ENCODE peak calls at places on chromosomes 11 and 22, in six cellular contexts. I is CD4-positive, alpha-beta T cell; C is mammary epithelial cell; T is fibroblast of pulmonary artery; B is heart left ventricle; U is tibial artery. H is an unnamed sample.

GRCh38 chr11:92653448-92653847 is 316.0 kb upstream of the MTNR1B start:
- DNase-seq in B (no peak), I (no peak), T (no peak), C (no peak), U (no peak), H (no peak)

GRCh38 chr11:65894034-65894591 is 3.6 kb downstream of the CCDC85B start:
- DNase-seq in B (peak), T (no peak), C (no peak), I (no peak), U (peak), H (no peak)

GRCh38 chr11:69515271-69516245 is 34.1 kb downstream of the LINC01488 start:
- DNase-seq in T (no peak), B (no peak), I (no peak), C (no peak), U (no peak), H (no peak)

GRCh38 chr11:62656801-62657429 is 3.8 kb upstream of the INTS5 start:
- DNase-seq in C (no peak), T (peak), U (no peak), I (no peak), B (no peak), H (no peak)

GRCh38 chr11:69442807-69443137 is 38.7 kb upstream of the LINC01488 start:
- DNase-seq in I (no peak), B (peak), T (no peak), U (peak), C (no peak), H (no peak)

GRCh38 chr22:47377926-47378560 is 615.6 kb downstream of the TBC1D22A start:
- DNase-seq in U (no peak), B (peak), I (no peak), C (no peak), T (no peak), H (no peak)

GRCh38 chr11:94002226-94002625 is 18.9 kb upstream of the HEPHL1 start:
- DNase-seq in T (no peak), B (no peak), U (no peak), I (no peak), C (peak), H (no peak)

GRCh38 chr11:131692961-131693360 is 322.5 kb downstream of the NTM start:
- DNase-seq in B (no peak), I (no peak), T (no peak), C (no peak), U (no peak), H (no peak)

GRCh38 chr11:78659326-78660319 is 85.0 kb upstream of the NARS2 start:
- DNase-seq in C (peak), T (no peak), I (no peak), B (no peak), U (peak), H (no peak)

DNA sequence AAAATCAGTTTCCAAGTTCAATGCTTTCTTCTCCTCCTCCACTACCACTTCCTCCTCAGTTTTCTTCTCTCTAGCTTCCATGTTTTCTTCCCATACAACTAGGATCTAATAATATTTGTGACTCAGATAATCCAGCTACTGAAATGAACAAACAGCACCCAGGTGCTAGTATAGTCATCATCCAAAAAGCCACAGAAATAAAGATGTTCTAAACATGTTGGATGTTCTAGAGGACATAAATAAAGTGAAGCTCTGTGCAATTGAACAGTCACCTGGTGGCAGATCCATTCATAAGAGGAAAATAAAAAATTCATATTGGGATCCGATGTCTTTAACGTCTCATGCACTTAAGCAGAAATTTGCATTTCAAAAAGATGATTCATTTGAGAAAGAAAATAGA is 142.8 kb downstream of the ENTHD1 start:
- DNase-seq in B (no peak), U (no peak), T (no peak), I (no peak), C (no peak), H (no peak)
- TF ChIP-seq CTCF in B (no peak), U (no peak), T (no peak), I (no peak), C (no peak), H (no peak)

GRCh38 chr11:120229451-120230424 is 10.2 kb upstream of the POU2F3 start:
- DNase-seq in B (no peak), C (no peak), I (no peak), T (peak), U (no peak), H (no peak)

GRCh38 chr11:120226714-120227113 is 13.2 kb upstream of the POU2F3 start:
- DNase-seq in U (no peak), I (no peak), C (no peak), B (peak), T (no peak), H (no peak)

GRCh38 chr11:120230433-120231071 is 9.4 kb upstream of the POU2F3 start:
- DNase-seq in C (no peak), B (no peak), U (no peak), T (no peak), I (no peak), H (no peak)

GRCh38 chr11:120227228-120227852 is 12.6 kb upstream of the POU2F3 start:
- DNase-seq in T (no peak), B (peak), C (no peak), I (no peak), U (no peak), H (no peak)

DNA sequence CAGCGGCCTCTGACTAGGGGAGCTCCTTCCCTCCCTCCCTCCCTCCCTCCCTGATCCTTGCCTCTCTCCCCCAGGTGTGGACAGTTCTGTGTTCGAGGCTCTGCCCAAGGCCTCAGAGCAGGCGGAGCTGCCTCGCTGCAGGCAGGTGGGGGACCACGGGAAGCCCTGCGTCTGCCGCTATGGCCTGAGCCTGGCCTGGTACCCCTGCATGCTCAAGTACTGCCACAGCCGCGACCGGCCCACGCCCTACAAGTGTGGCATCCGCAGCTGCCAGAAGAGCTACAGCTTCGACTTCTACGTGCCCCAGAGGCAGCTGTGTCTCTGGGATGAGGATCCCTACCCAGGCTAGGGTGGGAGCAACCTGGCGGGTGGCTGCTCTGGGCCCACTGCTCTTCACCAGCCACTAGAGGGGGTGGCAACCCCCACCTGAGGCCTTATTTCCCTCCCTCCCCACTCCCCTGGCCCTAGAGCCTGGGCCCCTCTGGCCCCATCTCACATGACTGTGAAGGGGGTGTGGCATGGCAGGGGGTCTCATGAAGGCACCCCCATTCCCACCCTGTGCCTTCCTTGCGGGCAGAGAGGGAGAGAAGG is 11.1 kb upstream of the POU2F3 start:
- DNase-seq in U (no peak), C (no peak), B (peak), T (no peak), I (no peak), H (no peak)
- TF ChIP-seq CTCF in U (no peak), C (no peak), B (no peak), T (peak), I (no peak), H (no peak)

DNA sequence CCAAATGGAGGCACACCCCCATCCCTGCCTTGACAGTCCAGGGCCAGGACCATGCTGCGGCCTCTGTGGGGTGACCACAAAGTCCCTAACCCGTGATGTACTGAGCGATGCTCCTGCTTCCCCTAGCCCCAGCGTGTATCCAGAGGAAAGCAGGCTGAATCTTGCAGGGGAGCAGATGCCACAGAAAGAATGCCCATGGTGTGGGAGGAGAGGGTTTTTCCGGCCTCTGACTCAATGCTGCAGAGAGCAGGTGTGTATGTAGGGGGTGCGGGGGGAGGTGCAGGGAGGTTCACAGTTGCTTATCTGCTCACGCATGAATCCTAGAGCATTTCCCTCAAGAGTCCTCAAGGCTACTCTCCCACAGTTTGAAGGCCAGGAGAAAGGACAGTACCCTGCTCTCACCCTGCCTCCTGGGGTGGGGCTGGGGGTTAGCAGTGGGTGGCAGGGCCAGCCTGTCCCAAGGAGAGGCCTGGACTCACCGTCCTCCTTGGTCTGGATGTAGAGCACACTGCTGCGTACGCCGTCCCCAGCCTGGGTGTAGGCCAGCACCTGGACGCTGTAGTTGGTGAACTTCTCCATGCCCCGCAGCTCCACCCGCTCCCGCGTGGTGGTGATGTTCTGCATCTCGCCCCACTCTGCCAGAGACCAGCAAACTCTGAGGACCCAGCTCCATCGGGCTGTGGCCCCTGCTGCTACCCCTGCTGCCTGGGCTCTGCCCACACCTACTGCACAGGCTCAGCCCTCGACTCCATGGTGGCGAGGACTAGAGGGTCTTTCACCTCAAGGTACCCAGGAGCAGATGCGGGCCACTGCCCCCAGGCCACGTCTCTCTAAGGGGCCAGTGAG is 130.8 kb downstream of the CEP164 start:
- DNase-seq in I (no peak), B (no peak), T (no peak), U (peak), C (peak), H (no peak)
- TF ChIP-seq CTCF in I (no peak), B (no peak), T (no peak), U (no peak), C (no peak), H (no peak)

DNA sequence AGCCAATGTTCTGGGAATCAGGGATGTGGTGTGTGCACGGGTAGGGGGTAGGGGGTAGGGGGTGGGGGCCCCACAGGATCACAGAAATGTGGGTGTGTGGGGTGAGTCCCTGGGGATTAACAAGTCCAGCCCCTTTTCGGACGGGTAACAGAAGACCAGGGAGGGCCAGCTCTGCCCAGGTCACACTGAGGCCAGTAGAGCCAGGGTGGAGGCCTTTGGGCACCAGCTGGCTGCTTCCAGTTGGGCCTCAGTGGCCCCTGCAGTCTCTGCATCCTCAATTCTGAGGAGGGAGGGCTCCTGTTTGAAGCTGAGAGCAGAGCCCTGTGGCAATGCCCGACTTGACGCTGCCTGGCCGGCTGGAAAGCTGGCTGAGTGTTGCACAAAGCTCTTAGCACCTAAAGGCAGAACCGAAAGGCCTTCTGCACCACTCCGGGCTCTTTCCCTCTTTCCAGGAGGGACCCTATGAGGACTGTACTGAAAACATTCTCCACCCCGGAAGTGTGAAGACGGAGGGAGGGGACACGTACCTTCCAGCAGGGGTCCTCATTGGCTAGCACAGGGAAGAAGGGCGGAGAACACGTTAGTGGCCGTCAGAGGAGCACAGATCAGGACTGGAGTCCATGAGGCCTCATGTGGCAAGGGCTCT is 120.4 kb downstream of the PHF21B start:
- DNase-seq in B (no peak), I (no peak), U (peak), T (no peak), C (no peak), H (no peak)
- TF ChIP-seq CTCF in B (no peak), I (no peak), U (no peak), T (no peak), C (no peak), H (no peak)

DNA sequence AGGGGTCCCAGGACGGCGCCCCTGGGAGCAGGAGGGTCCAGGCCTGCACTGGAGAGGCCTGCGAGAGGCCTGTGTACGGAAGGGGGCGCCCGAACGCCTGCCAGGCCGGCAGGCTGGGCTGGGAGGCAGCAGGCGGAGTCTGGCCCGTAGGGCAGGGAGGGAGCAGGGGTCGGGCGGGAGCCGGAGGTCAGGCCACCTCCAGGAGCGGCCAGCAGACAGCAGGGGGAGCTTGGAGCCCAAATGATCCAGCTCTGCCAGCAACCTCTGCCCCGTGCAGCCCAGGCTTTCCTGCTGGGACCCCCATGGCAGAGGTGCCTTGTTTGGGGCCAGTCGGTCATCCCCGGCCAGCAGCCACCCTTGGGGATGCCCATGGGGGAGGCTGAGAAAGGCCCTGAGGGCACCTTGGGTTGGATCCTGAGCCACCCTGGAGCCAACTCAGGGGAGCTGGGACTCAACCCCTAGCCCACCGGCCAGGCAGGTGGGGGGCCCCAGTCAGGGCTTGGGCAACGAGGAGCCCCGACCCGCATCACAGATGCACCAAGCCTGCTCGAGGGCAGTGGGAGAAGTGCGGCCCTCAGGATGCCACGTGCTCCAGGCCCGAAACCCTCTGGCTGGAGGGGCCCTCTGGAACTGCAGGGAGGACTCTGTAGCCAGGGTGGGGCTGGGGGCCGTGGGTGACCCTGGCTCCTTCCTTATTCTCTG is 9.6 kb upstream of the SYT8 start:
- DNase-seq in U (peak), C (no peak), I (no peak), B (peak), T (peak), H (no peak)
- TF ChIP-seq CTCF in U (peak), C (no peak), I (no peak), B (peak), T (peak), H (peak)

GRCh38 chr22:42365942-42366660 is 66.1 kb downstream of the NFAM1 start:
- DNase-seq in C (no peak), U (no peak), T (no peak), I (no peak), B (peak), H (no peak)

GRCh38 chr22:42365337-42365865 is 66.8 kb downstream of the NFAM1 start:
- DNase-seq in I (no peak), B (peak), T (no peak), C (no peak), U (no peak), H (no peak)

GRCh38 chr22:42367980-42368378 is 64.2 kb downstream of the NFAM1 start:
- DNase-seq in T (no peak), B (no peak), I (no peak), U (no peak), C (no peak), H (no peak)

GRCh38 chr22:42368379-42369249 is 63.6 kb downstream of the NFAM1 start:
- DNase-seq in B (no peak), T (no peak), U (peak), C (no peak), I (peak), H (no peak)

DNA sequence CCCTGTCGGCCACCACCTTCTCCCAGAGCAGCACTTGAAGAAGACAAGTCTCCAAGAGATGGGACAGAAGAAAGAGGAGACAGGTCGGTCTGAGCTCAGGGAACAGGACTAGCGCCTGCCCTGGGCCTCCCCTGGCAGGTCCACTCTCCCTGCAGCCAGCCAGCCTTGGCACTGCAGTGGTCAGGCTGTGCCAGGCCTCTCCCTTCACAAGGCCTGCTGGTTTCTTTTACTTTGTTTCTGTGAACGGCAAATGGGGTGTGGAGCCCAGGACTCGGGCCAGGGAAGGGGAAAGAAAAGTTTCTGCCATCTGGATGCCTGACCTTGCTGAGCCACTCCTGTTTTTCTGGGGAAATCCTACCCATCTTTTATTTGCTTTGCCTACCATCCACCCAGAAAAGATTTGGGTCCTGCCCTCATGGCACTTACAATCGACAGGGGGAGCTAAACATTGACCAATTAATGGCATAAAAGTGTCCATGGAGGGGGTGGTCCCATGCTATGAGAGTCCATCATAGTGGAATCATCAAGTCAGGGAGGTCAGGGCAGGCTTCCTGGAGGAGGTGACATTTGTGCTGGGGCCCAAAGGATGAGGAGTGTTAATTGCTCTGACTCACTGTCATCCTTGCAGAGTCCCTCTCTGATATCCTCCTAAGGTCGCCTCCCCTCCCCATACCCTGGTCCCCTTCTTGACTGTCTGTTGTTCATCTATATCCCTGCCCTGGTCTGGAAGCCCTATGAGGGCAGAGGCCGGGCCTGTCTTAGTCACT is 65.2 kb downstream of the NFAM1 start:
- DNase-seq in B (peak), U (peak), I (no peak), T (no peak), C (no peak), H (no peak)
- TF ChIP-seq CTCF in B (no peak), U (no peak), I (no peak), T (no peak), C (no peak), H (no peak)

DNA sequence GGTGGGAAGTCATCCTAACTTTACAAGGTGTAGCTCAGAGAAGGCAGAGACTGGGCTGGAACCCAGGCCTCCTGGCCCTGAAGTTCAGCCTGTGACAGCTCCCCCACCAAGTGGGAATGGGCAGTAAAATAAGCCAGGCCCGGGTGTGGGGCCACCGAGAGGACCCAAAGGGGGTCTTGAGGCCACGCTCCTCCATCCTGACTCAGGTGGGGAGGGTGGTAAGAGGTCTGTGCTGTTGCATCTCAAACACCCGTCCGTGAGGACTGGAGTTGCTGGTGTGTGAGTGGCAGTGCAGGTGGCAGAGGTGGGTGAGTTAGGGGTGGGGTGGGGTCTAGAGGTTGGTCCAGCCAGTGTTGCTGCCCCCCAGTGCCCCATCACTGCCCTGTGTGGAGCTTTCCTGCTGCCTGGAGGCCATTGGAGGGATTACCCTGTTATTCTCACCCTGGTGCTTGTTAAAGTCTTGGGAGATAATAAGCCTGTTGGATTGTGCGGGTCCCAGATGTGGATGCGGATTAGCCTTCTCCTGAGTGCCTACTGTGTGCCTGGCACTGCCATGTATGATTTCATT is 12.7 kb downstream of the SERPINH1 start:
- DNase-seq in C (no peak), B (no peak), T (no peak), I (no peak), U (no peak), H (no peak)
- TF ChIP-seq CTCF in C (peak), B (no peak), T (peak), I (no peak), U (peak), H (no peak)

GRCh38 chr11:2566223-2567025 is 121.6 kb downstream of the KCNQ1 start:
- DNase-seq in I (no peak), T (no peak), C (no peak), B (peak), U (peak), H (no peak)
- TF ChIP-seq CTCF in I (no peak), T (no peak), C (no peak), B (no peak), U (no peak), H (no peak)

DNA sequence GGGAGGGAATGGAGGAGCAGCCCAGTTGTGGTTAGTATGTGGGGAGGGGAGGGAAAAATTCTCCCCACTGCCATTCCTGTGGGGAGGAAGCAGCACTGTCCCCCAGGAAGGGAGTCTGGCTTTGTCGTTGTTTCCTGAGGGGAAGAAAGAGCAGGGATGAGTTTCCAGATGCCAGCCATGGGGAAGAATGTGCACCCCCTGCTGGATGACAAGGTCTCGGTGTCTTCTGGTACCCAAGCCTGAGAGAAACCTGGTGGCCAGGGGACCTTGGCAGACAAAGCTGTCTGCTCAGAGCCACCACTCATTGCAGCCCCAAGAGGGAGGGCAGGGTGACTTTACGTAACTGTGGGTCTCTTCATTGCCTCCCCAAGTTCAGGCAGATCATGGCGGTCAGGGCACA is 81.3 kb upstream of the CD82 start:
- DNase-seq in C (peak), T (peak), B (no peak), I (no peak), U (no peak), H (no peak)
- TF ChIP-seq CTCF in C (peak), T (peak), B (peak), I (no peak), U (no peak), H (peak)

H was measured in D721Med.